ENCODE peak calls at places on chromosome 7, in four cellular contexts. D, F, S and I are unnamed samples.

GRCh38 chr7:11069591-11069990 is 95.9 kb downstream of the PHF14 start:
- DNase-seq in D (no peak), F (no peak), S (no peak), I (no peak)

GRCh38 chr7:159108491-159108890 is 36.2 kb downstream of the VIPR2 start:
- DNase-seq in D (no peak), F (no peak), S (no peak), I (no peak)

GRCh38 chr7:129676017-129676897 is 64.7 kb downstream of the NRF1 start:
- DNase-seq in D (no peak), F (no peak), S (no peak), I (no peak)

GRCh38 chr7:124765401-124766352 is at the start of gene GPR37:
- DNase-seq in D (peak; percentile 97), F (peak; percentile 33), S (peak; percentile 3), I (no peak)

GRCh38 chr7:64098-64521 is 128.3 kb upstream of the FAM20C start:
- DNase-seq in D (peak; percentile 78), F (peak; percentile 75), S (no peak), I (no peak)

GRCh38 chr7:145848691-145849090 is 267.9 kb upstream of the CNTNAP2 start:
- DNase-seq in D (peak; percentile 76), F (no peak), S (no peak), I (no peak)

GRCh38 chr7:142880886-142881505 is 4.5 kb downstream of the TRPV6 start:
- DNase-seq in D (peak; percentile 72), F (peak; percentile 33), S (peak; percentile 57), I (peak; percentile 19)

GRCh38 chr7:103487419-103487818 is 41.4 kb upstream of the SLC26A5 start:
- DNase-seq in D (no peak), F (no peak), S (no peak), I (no peak)

GRCh38 chr7:157785021-157785441 is 448.2 kb downstream of the DNAJB6 start:
- DNase-seq in D (no peak), F (no peak), S (no peak), I (no peak)

GRCh38 chr7:123643495-123644428 is 11.9 kb upstream of the LMOD2 start:
- DNase-seq in D (peak; percentile 86), F (peak; percentile 77), S (no peak), I (no peak)

GRCh38 chr7:122676466-122676865 is 22.5 kb downstream of the RNF133 start:
- DNase-seq in D (no peak), F (no peak), S (no peak), I (no peak)

GRCh38 chr7:68043546-68043945 is 1046.9 kb downstream of the TYW1 start:
- DNase-seq in D (no peak), F (no peak), S (no peak), I (no peak)

GRCh38 chr7:74134117-74134539 is 40.0 kb upstream of the EIF4H start:
- DNase-seq in D (no peak), F (no peak), S (no peak), I (no peak)

GRCh38 chr7:158028290-158028941 is 559.2 kb downstream of the PTPRN2 start:
- DNase-seq in D (no peak), F (no peak), S (no peak), I (no peak)

GRCh38 chr7:36683695-36684357 is 40.5 kb downstream of the AOAH start:
- DNase-seq in D (no peak), F (no peak), S (no peak), I (no peak)

GRCh38 chr7:116588225-116588624 is 63.4 kb downstream of the CAV1 start:
- DNase-seq in D (peak; percentile 35), F (peak; percentile 85), S (no peak), I (no peak)

GRCh38 chr7:45578022-45578421 is 3.9 kb downstream of the ADCY1 start:
- DNase-seq in D (no peak), F (no peak), S (no peak), I (no peak)

GRCh38 chr7:20064181-20064970 is 152.8 kb downstream of the MACC1 start:
- DNase-seq in D (no peak), F (peak; percentile 14), S (no peak), I (no peak)

GRCh38 chr7:21500117-21500516 is 42.7 kb upstream of the DNAH11 start:
- DNase-seq in D (no peak), F (no peak), S (no peak), I (no peak)

GRCh38 chr7:36029846-36030510 is 123.1 kb upstream of the EEPD1 start:
- DNase-seq in D (no peak), F (no peak), S (no peak), I (no peak)

GRCh38 chr7:24936121-24936824 is 43.7 kb downstream of the OSBPL3 start:
- DNase-seq in D (peak; percentile 37), F (no peak), S (no peak), I (no peak)

GRCh38 chr7:87075671-87076404 is 16.4 kb upstream of the ELAPOR2 start:
- DNase-seq in D (no peak), F (no peak), S (no peak), I (no peak)

GRCh38 chr7:64300641-64301405 is 12.9 kb upstream of the ZNF736 start:
- DNase-seq in D (no peak), F (no peak), S (no peak), I (no peak)

GRCh38 chr7:23242321-23242720 is 4.3 kb upstream of the GPNMB start:
- DNase-seq in D (no peak), F (peak; percentile 49), S (no peak), I (no peak)

GRCh38 chr7:27048438-27048837 is 47.4 kb downstream of the HOXA1 start:
- DNase-seq in D (peak; percentile 29), F (no peak), S (no peak), I (no peak)

GRCh38 chr7:96598421-96598820 is 111.2 kb downstream of the SEM1 start:
- DNase-seq in D (no peak), F (no peak), S (no peak), I (no peak)

GRCh38 chr7:114294036-114294435 is 120.6 kb upstream of the FOXP2 start:
- DNase-seq in D (no peak), F (no peak), S (no peak), I (no peak)

GRCh38 chr7:77346441-77346840 is 69.7 kb downstream of the GSAP start:
- DNase-seq in D (no peak), F (no peak), S (no peak), I (no peak)

GRCh38 chr7:69403169-69403568 is 195.1 kb upstream of the AUTS2 start:
- DNase-seq in D (peak; percentile 76), F (peak; percentile 16), S (no peak), I (no peak)

GRCh38 chr7:87356448-87356847 is 11.0 kb downstream of the CROT start:
- DNase-seq in D (no peak), F (no peak), S (no peak), I (no peak)

GRCh38 chr7:64890761-64891666 is 12.1 kb upstream of the ZNF273 start:
- DNase-seq in D (no peak), F (no peak), S (no peak), I (no peak)

DNA sequence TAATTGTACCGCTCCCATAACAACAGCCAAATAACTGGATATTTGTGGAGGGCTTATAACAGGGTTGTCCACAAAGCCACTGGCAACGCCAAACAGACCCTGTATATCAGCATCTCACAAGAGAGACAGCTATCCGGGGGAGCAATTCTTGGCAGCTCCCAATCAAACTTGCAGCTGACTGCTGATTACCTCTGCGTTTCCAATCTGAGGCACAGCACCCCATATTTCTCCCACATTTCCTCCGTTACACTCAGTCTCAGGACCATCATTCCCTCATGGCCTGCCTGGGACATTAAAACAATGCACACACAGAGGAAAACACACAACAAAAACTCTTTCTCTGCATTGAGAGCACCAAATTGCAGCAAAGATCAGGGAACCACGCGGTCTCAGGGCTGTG is 67.8 kb upstream of the SDK1 start:
- DNase-seq in D (no peak), F (no peak), S (no peak), I (no peak)
- H3K4me3 ChIP-seq in D (no peak overlapping the region), F (no peak overlapping the region), S (no peak overlapping the region), I (no peak overlapping the region)

DNA sequence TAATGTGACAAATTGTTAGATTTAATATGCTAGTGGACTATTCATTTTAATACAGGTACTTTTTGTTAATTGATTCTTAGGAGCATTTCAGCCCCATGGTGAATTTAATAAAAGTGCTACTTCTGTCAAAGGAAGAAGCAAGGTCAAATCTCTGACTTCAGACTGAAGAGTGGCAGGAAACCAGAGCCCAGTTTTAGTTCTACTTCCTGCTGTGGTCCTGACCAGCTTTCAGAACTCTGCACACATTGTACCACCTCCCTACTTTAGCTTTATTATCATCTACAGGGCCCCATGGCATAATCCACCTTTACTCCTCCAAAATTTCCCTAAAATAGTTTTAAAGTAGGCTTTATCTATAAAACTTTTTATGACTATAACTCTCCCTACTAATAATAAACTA is 33.7 kb downstream of the CTTNBP2 start:
- DNase-seq in D (no peak), F (no peak), S (no peak), I (no peak)
- H3K4me3 ChIP-seq in D (no peak overlapping the region), F (no peak overlapping the region), S (no peak overlapping the region), I (no peak overlapping the region)

GRCh38 chr7:1521454-1521853 is 9.0 kb upstream of the MAFK start:
- DNase-seq in D (no peak), F (no peak), S (no peak), I (no peak)

GRCh38 chr7:1520574-1521234 is 9.8 kb upstream of the MAFK start:
- DNase-seq in D (no peak), F (peak; percentile 65), S (no peak), I (no peak)

GRCh38 chr7:1525409-1525808 is 5.1 kb upstream of the MAFK start:
- DNase-seq in D (no peak), F (no peak), S (no peak), I (no peak)

GRCh38 chr7:1523838-1524237 is 6.7 kb upstream of the MAFK start:
- DNase-seq in D (no peak), F (no peak), S (no peak), I (no peak)

DNA sequence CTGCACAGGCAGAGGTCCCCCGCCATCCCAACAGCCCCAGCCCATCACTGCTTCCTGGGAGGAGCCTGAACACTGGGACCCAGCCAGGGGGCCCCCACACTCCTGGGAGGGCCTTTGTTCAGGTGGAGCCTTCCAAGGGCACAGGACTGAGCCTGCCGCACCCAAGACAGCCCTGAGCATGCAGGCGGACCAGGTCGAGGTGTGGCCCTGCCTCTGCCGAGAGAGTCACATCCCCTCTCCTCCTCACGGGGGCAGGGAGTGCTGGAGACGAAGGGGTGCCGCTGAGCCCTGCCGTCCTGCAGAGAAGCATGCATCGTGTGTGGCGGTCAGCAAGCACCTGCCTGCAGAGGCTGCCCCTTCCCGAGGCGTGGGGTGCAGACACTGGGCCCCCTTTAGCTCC is 7.3 kb upstream of the MAFK start:
- DNase-seq in D (no peak), F (no peak), S (no peak), I (no peak)
- H3K4me3 ChIP-seq in D (no peak overlapping the region), F (no peak overlapping the region), S (no peak overlapping the region), I (no peak overlapping the region)

GRCh38 chr7:134515569-134516468 is 11.5 kb upstream of the AKR1B10 start:
- DNase-seq in D (no peak), F (peak; percentile 98), S (no peak), I (no peak)
- H3K4me3 ChIP-seq in D (no peak overlapping the region), F (no peak overlapping the region), S (no peak overlapping the region), I (no peak overlapping the region)

GRCh38 chr7:140402178-140402835 is 1.6 kb upstream of the RAB19 start:
- DNase-seq in D (no peak), F (peak; percentile 80), S (no peak), I (no peak)

GRCh38 chr7:140398821-140399220 is 491 bp upstream of the SLC37A3 start:
- DNase-seq in D (no peak), F (no peak), S (no peak), I (no peak)

GRCh38 chr7:140400381-140400780 is 2.1 kb upstream of the SLC37A3 start:
- DNase-seq in D (no peak), F (no peak), S (no peak), I (no peak)

GRCh38 chr7:140404565-140405080 is 765 bp downstream of the RAB19 start:
- DNase-seq in D (no peak), F (no peak), S (no peak), I (no peak)

GRCh38 chr7:140403878-140404564 is at the start of gene RAB19:
- DNase-seq in D (peak; percentile 75), F (no peak), S (peak; percentile 53), I (peak; percentile 67)
- H3K4me3 ChIP-seq in D (peak within 1 kb of the TSS; percentile 34), F (no peak within 1 kb of the TSS), S (peak within 1 kb of the TSS; percentile 92), I (peak within 1 kb of the TSS; percentile 65)